ENCODE peak calls at places on chromosome X, in eight cellular contexts. O is effector memory CD8-positive, alpha-beta T cell; J is activated CD4-positive, alpha-beta T cell treated with anti-CD3 and anti-CD28 coated beads, Interleukin-2, amount 50 U/mL, for 48 hours; Z is tibial artery; C is dorsolateral prefrontal cortex; E is NCI-H2081 treated with DMSO at 0.1 percent for 48 hours; V is heart left ventricle; N is body of pancreas. A is an unnamed sample.

GRCh38 chrX:46180258-46180687 is 364.9 kb downstream of the ZNF674 start:
- DNase-seq in O (no peak), J (no peak), Z (no peak), C (no peak), E (no peak), V (no peak), N (no peak), A (no peak)

GRCh38 chrX:9532349-9532748 is 67.5 kb downstream of the TBL1X start:
- DNase-seq in O (no peak), J (no peak), Z (peak), C (no peak), E (no peak), V (peak), N (no peak), A (no peak)

GRCh38 chrX:104098151-104098808 is 14.0 kb upstream of the ZCCHC18 start:
- DNase-seq in O (peak), J (peak), Z (no peak), C (no peak), E (peak), V (peak), N (peak), A (no peak)

GRCh38 chrX:150465856-150466775 is 102.3 kb upstream of the MTM1 start:
- DNase-seq in O (no peak), J (no peak), Z (peak), C (no peak), E (no peak), V (no peak), N (no peak), A (no peak)

GRCh38 chrX:24396930-24397277 is 36.5 kb downstream of the SUPT20HL1 start:
- DNase-seq in O (no peak), J (no peak), Z (no peak), C (no peak), E (no peak), V (no peak), N (no peak), A (no peak)

GRCh38 chrX:13101439-13102139 is 57.2 kb upstream of the FAM9C start:
- DNase-seq in O (no peak), J (peak), Z (peak), C (no peak), E (no peak), V (peak), N (peak), A (no peak)

GRCh38 chrX:110381216-110381615 is 22.6 kb downstream of the RTL9 start:
- DNase-seq in O (no peak), J (no peak), Z (no peak), C (no peak), E (no peak), V (no peak), N (no peak), A (no peak)

GRCh38 chrX:64394874-64395567 is at the start of gene MTMR8:
- DNase-seq in O (peak), J (peak), Z (peak), C (peak), E (peak), V (peak), N (peak), A (peak)

GRCh38 chrX:9241427-9241826 is 207.5 kb upstream of the FAM9B start:
- DNase-seq in O (no peak), J (no peak), Z (no peak), C (no peak), E (no peak), V (no peak), N (no peak), A (no peak)

GRCh38 chrX:136304493-136304892 is 3.7 kb downstream of the ADGRG4 start:
- DNase-seq in O (no peak), J (no peak), Z (no peak), C (no peak), E (no peak), V (no peak), N (no peak), A (no peak)

GRCh38 chrX:53716328-53717088 is 30.0 kb upstream of the HUWE1 start:
- DNase-seq in O (peak), J (peak), Z (no peak), C (no peak), E (no peak), V (no peak), N (no peak), A (no peak)

GRCh38 chrX:15322472-15322871 is 7.0 kb upstream of the ASB11 start:
- DNase-seq in O (no peak), J (no peak), Z (no peak), C (no peak), E (no peak), V (no peak), N (no peak), A (no peak)

GRCh38 chrX:69031971-69032391 is 133.3 kb downstream of the PJA1 start:
- DNase-seq in O (no peak), J (no peak), Z (no peak), C (no peak), E (no peak), V (no peak), N (no peak), A (no peak)

A was measured in 8988T.